ENCODE peak calls at places on chromosomes 5 and 9, in ten cellular contexts. B is hypothalamus; Z is ovary; N is NCI-H1694 treated with DMSO at 0.1 percent for 48 hours; E is NCI-H1105; O is heart left ventricle; J is right atrium auricular region; M is RCC 7860; T is stimulated activated CD8-positive, alpha-beta memory T cell treated with anti-CD3 and anti-CD28 coated beads, Interleukin-12 subunit alpha, Interleukin-12 subunit beta, amount 100 ng/mL, for 1 hour; W is aorta. R is an unnamed sample.

GRCh38 chr9:112093147-112093874 is 81.8 kb downstream of the SUSD1 start:
- DNase-seq in B (no peak), Z (no peak), N (no peak), E (no peak), O (no peak), J (no peak), M (no peak), T (no peak), W (no peak), R (no peak)

GRCh38 chr5:135356522-135357318 is 42.3 kb downstream of the MACROH2A1 start:
- DNase-seq in B (no peak), Z (peak; percentile 64), N (no peak), E (no peak), O (peak; percentile 91), J (peak; percentile 81), M (no peak), T (no peak), W (peak; percentile 87), R (no peak)

GRCh38 chr9:35972093-35972492 is 14.1 kb upstream of the OR2S2 start:
- DNase-seq in B (no peak), Z (no peak), N (no peak), E (no peak), O (peak; percentile 26), J (no peak), M (no peak), T (peak; percentile 6), W (no peak), R (no peak)

GRCh38 chr5:14417232-14417730 is 164.3 kb upstream of the OTULINL start:
- DNase-seq in B (no peak), Z (no peak), N (no peak), E (no peak), O (no peak), J (no peak), M (peak; percentile 46), T (no peak), W (no peak), R (no peak)

GRCh38 chr5:90134892-90135291 is 274.7 kb downstream of the CETN3 start:
- DNase-seq in B (peak; percentile 5), Z (peak; percentile 40), N (no peak), E (no peak), O (peak; percentile 45), J (peak; percentile 64), M (no peak), T (no peak), W (peak; percentile 96), R (no peak)

GRCh38 chr9:133327834-133328484 is 8.0 kb downstream of the SURF6 start:
- DNase-seq in B (no peak), Z (no peak), N (no peak), E (no peak), O (peak; percentile 4), J (no peak), M (no peak), T (no peak), W (no peak), R (no peak)

GRCh38 chr5:179271821-179272325 is 73.4 kb downstream of the ADAMTS2 start:
- DNase-seq in B (no peak), Z (peak; percentile 27), N (no peak), E (no peak), O (no peak), J (peak; percentile 58), M (no peak), T (no peak), W (peak; percentile 75), R (no peak)

GRCh38 chr9:35227283-35227682 is 65.5 kb downstream of the UNC13B start:
- DNase-seq in B (no peak), Z (no peak), N (no peak), E (no peak), O (no peak), J (no peak), M (no peak), T (no peak), W (no peak), R (no peak)

GRCh38 chr5:178983728-178984127 is 11.4 kb downstream of the GRM6 start:
- DNase-seq in B (no peak), Z (no peak), N (no peak), E (no peak), O (no peak), J (no peak), M (no peak), T (no peak), W (no peak), R (no peak)

GRCh38 chr5:121378559-121379359 is 472.9 kb upstream of the FTMT start:
- DNase-seq in B (no peak), Z (no peak), N (no peak), E (no peak), O (peak; percentile 13), J (no peak), M (no peak), T (no peak), W (peak; percentile 46), R (no peak)

GRCh38 chr9:134619983-134620612 is 21.5 kb upstream of the COL5A1 start:
- DNase-seq in B (no peak), Z (peak; percentile 10), N (no peak), E (no peak), O (no peak), J (peak; percentile 50), M (no peak), T (no peak), W (peak; percentile 74), R (no peak)

GRCh38 chr5:154519375-154519774 is 41.3 kb upstream of the HAND1 start:
- DNase-seq in B (no peak), Z (no peak), N (no peak), E (no peak), O (no peak), J (no peak), M (peak; percentile 71), T (no peak), W (no peak), R (no peak)

GRCh38 chr5:66358741-66359140 is 214.6 kb downstream of the SREK1 start:
- DNase-seq in B (no peak), Z (no peak), N (peak; percentile 23), E (no peak), O (no peak), J (no peak), M (no peak), T (no peak), W (no peak), R (no peak)

GRCh38 chr5:68872088-68872842 is 221.5 kb upstream of the SLC30A5 start:
- DNase-seq in B (no peak), Z (no peak), N (no peak), E (no peak), O (no peak), J (no peak), M (no peak), T (no peak), W (no peak), R (no peak)

GRCh38 chr9:81849631-81850259 is 78.5 kb upstream of the SPATA31D4 start:
- DNase-seq in B (no peak), Z (no peak), N (no peak), E (no peak), O (no peak), J (no peak), M (peak; percentile 40), T (no peak), W (no peak), R (no peak)

GRCh38 chr5:142608094-142608493 is 77.8 kb downstream of the FGF1 start:
- DNase-seq in B (no peak), Z (no peak), N (no peak), E (no peak), O (no peak), J (no peak), M (no peak), T (no peak), W (no peak), R (no peak)

GRCh38 chr5:43120720-43121564 is at the start of gene ZNF131:
- DNase-seq in B (peak; percentile 91), Z (peak; percentile 97), N (peak; percentile 96), E (peak; percentile 97), O (peak; percentile 97), J (peak; percentile 97), M (peak; percentile 92), T (peak; percentile 91), W (peak; percentile 99), R (peak; percentile 95)

GRCh38 chr9:133836001-133836758 is 98.0 kb upstream of the SARDH start:
- DNase-seq in B (no peak), Z (no peak), N (no peak), E (no peak), O (no peak), J (no peak), M (no peak), T (no peak), W (no peak), R (no peak)

GRCh38 chr9:93309889-93310425 is 126.0 kb downstream of the WNK2 start:
- DNase-seq in B (no peak), Z (no peak), N (no peak), E (no peak), O (no peak), J (no peak), M (no peak), T (no peak), W (no peak), R (no peak)

GRCh38 chr5:6943197-6943596 is 230.0 kb downstream of the TENT4A start:
- DNase-seq in B (no peak), Z (no peak), N (no peak), E (no peak), O (no peak), J (no peak), M (no peak), T (no peak), W (no peak), R (no peak)

GRCh38 chr9:76699966-76700365 is 64.3 kb upstream of the PCA3 start:
- DNase-seq in B (no peak), Z (no peak), N (no peak), E (no peak), O (no peak), J (no peak), M (peak; percentile 16), T (no peak), W (no peak), R (no peak)

GRCh38 chr5:175353876-175354275 is 90.1 kb downstream of the DRD1 start:
- DNase-seq in B (no peak), Z (no peak), N (no peak), E (no peak), O (no peak), J (no peak), M (no peak), T (no peak), W (no peak), R (no peak)

GRCh38 chr9:75612205-75612604 is 278.3 kb upstream of the PCSK5 start:
- DNase-seq in B (no peak), Z (no peak), N (no peak), E (no peak), O (no peak), J (no peak), M (no peak), T (no peak), W (no peak), R (no peak)

GRCh38 chr5:8807636-8808035 is 738.2 kb downstream of the SEMA5A start:
- DNase-seq in B (no peak), Z (no peak), N (no peak), E (no peak), O (no peak), J (no peak), M (peak; percentile 40), T (no peak), W (no peak), R (no peak)

GRCh38 chr5:155941340-155941739 is 385.6 kb upstream of the SGCD start:
- DNase-seq in B (no peak), Z (no peak), N (no peak), E (no peak), O (no peak), J (no peak), M (no peak), T (no peak), W (no peak), R (no peak)

GRCh38 chr5:135246605-135246922 is 152.5 kb downstream of the MACROH2A1 start:
- DNase-seq in B (no peak), Z (no peak), N (no peak), E (no peak), O (no peak), J (no peak), M (no peak), T (no peak), W (no peak), R (no peak)

GRCh38 chr9:129253820-129254381 is 75.8 kb upstream of the IER5L start:
- DNase-seq in B (no peak), Z (peak; percentile 93), N (no peak), E (no peak), O (peak; percentile 88), J (no peak), M (no peak), T (no peak), W (peak; percentile 91), R (no peak)

GRCh38 chr5:35089688-35090314 is 42.1 kb upstream of the AGXT2 start:
- DNase-seq in B (peak; percentile 2), Z (peak; percentile 52), N (peak; percentile 56), E (peak; percentile 23), O (peak; percentile 29), J (no peak), M (peak; percentile 55), T (peak; percentile 35), W (no peak), R (peak; percentile 32)